ENCODE peak calls at places on chromosome 21, in six cellular contexts. C is heart right ventricle, T is A549, A is esophagus muscularis mucosa, J is GM13976, G is fibroblast of villous mesenchyme. H is an unnamed sample.

GRCh38 chr21:27132270-27132669 is 165.4 kb upstream of the ADAMTS5 start:
- DNase-seq in G (peak), C (no peak), A (no peak), T (no peak), J (no peak), H (no peak)

GRCh38 chr21:43758132-43758619 is 17.9 kb downstream of the CSTB start:
- DNase-seq in G (peak), C (no peak), A (peak), J (no peak), T (no peak), H (no peak)

GRCh38 chr21:14236180-14236579 is 20.2 kb downstream of the RBM11 start:
- DNase-seq in J (no peak), A (no peak), G (no peak), T (no peak), C (no peak), H (no peak)

GRCh38 chr21:43585924-43586411 is 73.3 kb downstream of the HSF2BP start:
- DNase-seq in G (peak), C (peak), A (peak), J (no peak), T (peak), H (no peak)

GRCh38 chr21:21813295-21813694 is 815.1 kb downstream of the NCAM2 start:
- DNase-seq in T (no peak), A (no peak), C (no peak), J (no peak), G (no peak), H (no peak)

GRCh38 chr21:15850645-15851044 is 120.9 kb downstream of the USP25 start:
- DNase-seq in T (peak), A (no peak), C (no peak), G (peak), J (no peak), H (no peak)

GRCh38 chr21:21029159-21029558 is 30.9 kb downstream of the NCAM2 start:
- DNase-seq in G (no peak), A (no peak), J (no peak), T (no peak), C (no peak), H (no peak)

GRCh38 chr21:25496825-25497482 is 110.3 kb downstream of the MRPL39 start:
- DNase-seq in J (no peak), A (no peak), T (no peak), C (no peak), G (no peak), H (no peak)

GRCh38 chr21:46211786-46212720 is 16.5 kb downstream of the LSS start:
- DNase-seq in A (no peak), G (no peak), J (no peak), C (no peak), T (no peak), H (peak)

GRCh38 chr21:25871566-25871965 is 136.8 kb downstream of the GABPA start:
- DNase-seq in T (peak), G (no peak), A (no peak), C (no peak), J (no peak), H (no peak)

GRCh38 chr21:34771512-34772028 is 102.8 kb downstream of the CLIC6 start:
- DNase-seq in T (peak), G (peak), J (no peak), C (no peak), A (peak), H (no peak)

GRCh38 chr21:14080040-14080763 is 130.6 kb downstream of the LIPI start:
- DNase-seq in J (no peak), T (no peak), C (no peak), G (no peak), A (no peak), H (no peak)

GRCh38 chr21:40830836-40831235 is 16.1 kb downstream of the DSCAM start:
- DNase-seq in T (no peak), C (no peak), G (no peak), J (no peak), A (no peak), H (no peak)

GRCh38 chr21:34345892-34346291 is 17.9 kb upstream of the KCNE2 start:
- DNase-seq in T (no peak), G (peak), C (no peak), A (no peak), J (no peak), H (no peak)

GRCh38 chr21:32163386-32163785 is 115.5 kb downstream of the MIS18A start:
- DNase-seq in J (no peak), G (no peak), T (no peak), A (no peak), C (no peak), H (no peak)
- TF ChIP-seq CTCF in J (no peak), G (no peak), T (no peak), A (no peak), C (no peak), H (no peak)

GRCh38 chr21:37166733-37167132 is 93.7 kb downstream of the TTC3 start:
- DNase-seq in G (no peak), J (peak), A (no peak), T (peak), C (no peak), H (no peak)
- TF ChIP-seq CTCF in G (peak), J (peak), A (no peak), T (peak), C (peak), H (no peak)

GRCh38 chr21:30831194-30831765 is 1.7 kb upstream of the KRTAP7-1 start:
- DNase-seq in C (no peak), G (no peak), A (no peak), T (peak), J (peak), H (no peak)
- TF ChIP-seq CTCF in C (peak), G (peak), A (peak), T (peak), J (peak), H (peak)

GRCh38 chr21:44848821-44849521 is 24.5 kb downstream of the PTTG1IP start:
- DNase-seq in J (no peak), A (no peak), C (no peak), T (no peak), G (no peak), H (peak)
- TF ChIP-seq CTCF in J (no peak), A (no peak), C (no peak), T (no peak), G (no peak), H (no peak)

GRCh38 chr21:42114646-42115045 is 43.5 kb downstream of the UMODL1 start:
- DNase-seq in T (no peak), J (no peak), G (no peak), C (no peak), A (no peak), H (no peak)

GRCh38 chr21:42112857-42113256 is 41.7 kb downstream of the UMODL1 start:
- DNase-seq in A (no peak), J (no peak), C (no peak), T (no peak), G (peak), H (no peak)

GRCh38 chr21:42112223-42112622 is 41.1 kb downstream of the UMODL1 start:
- DNase-seq in C (no peak), G (no peak), J (no peak), T (no peak), A (no peak), H (no peak)

GRCh38 chr21:42115136-42115683 is 44.1 kb downstream of the UMODL1 start:
- DNase-seq in A (no peak), C (no peak), G (no peak), T (no peak), J (no peak), H (no peak)

DNA sequence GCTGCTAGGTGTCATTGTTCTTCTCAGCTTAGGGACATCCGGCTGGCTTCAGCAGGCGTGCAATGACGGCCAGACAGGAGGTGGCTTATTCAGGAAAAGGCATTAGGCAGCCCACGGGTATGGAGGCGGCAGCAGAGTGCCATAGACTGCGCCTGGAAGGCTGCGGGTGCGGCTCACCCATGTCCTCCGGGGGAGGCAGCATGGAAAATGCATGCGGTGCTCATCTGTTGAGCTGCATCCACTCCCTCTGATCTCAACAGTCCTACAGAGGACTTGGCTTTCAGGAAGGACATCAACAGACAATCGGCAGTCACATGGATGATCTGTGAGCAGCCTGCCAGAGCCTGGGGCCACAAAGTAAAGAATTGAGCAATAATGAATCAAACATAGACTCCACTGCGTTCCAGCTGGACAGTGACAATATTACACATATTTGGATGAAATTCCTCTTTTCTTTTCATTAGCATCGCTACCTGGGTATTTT is 42.9 kb downstream of the UMODL1 start:
- DNase-seq in J (no peak), T (no peak), A (no peak), C (no peak), G (peak), H (no peak)
- TF ChIP-seq CTCF in J (no peak), T (no peak), A (no peak), C (no peak), G (no peak), H (peak)